ENCODE peak calls at places on chromosomes 7 and 10, in five cellular contexts. V is K562, N is IMR-90, K is HepG2, W is GM12878. S is an unnamed sample.

GRCh38 chr10:31816318-31816717 is 112.3 kb downstream of the ARHGAP12 start:
- DNase-seq in V (no peak), N (peak), K (peak), W (no peak), S (no peak)

GRCh38 chr10:35335133-35335532 is 1.2 kb upstream of the CCNY start:
- DNase-seq in V (no peak), N (peak), K (peak), W (no peak), S (no peak)

GRCh38 chr7:92988051-92988450 is 129.7 kb downstream of the SAMD9 start:
- DNase-seq in V (peak), N (peak), K (peak), W (no peak), S (peak)

GRCh38 chr7:99451936-99452335 is 13.2 kb downstream of the CPSF4 start:
- DNase-seq in V (no peak), N (no peak), K (no peak), W (no peak), S (peak)

GRCh38 chr7:154744226-154744860 is 258.6 kb downstream of the PAXIP1 start:
- DNase-seq in V (peak), N (no peak), K (no peak), W (no peak), S (peak)

GRCh38 chr7:78080811-78081210 is 282.2 kb downstream of the PHTF2 start:
- DNase-seq in V (no peak), N (peak), K (no peak), W (no peak), S (no peak)

GRCh38 chr7:74104702-74105101 is 21.1 kb downstream of the LIMK1 start:
- DNase-seq in V (no peak), N (peak), K (no peak), W (no peak), S (no peak)

GRCh38 chr7:47317537-47317936 is 264.4 kb downstream of the TNS3 start:
- DNase-seq in V (no peak), N (no peak), K (no peak), W (no peak), S (no peak)

GRCh38 chr10:43258922-43259247 is 8.0 kb downstream of the RASGEF1A start:
- DNase-seq in V (no peak), N (no peak), K (no peak), W (no peak), S (no peak)

GRCh38 chr10:130820880-130821482 is 490.5 kb downstream of the TCERG1L start:
- DNase-seq in V (no peak), N (no peak), K (no peak), W (no peak), S (peak)

GRCh38 chr10:46092523-46093195 is 46.6 kb upstream of the MSMB start:
- DNase-seq in V (no peak), N (no peak), K (no peak), W (no peak), S (no peak)
- TF ChIP-seq RFX5 in V (no peak), N (no peak), K (no peak), W (no peak), S (no peak)

GRCh38 chr7:112201839-112202238 is 4.4 kb downstream of the DOCK4 start:
- DNase-seq in V (no peak), N (no peak), K (no peak), W (no peak), S (no peak)

GRCh38 chr7:112201421-112201820 is 4.8 kb downstream of the DOCK4 start:
- DNase-seq in V (no peak), N (peak), K (no peak), W (no peak), S (no peak)

GRCh38 chr7:112204776-112205347 is 1.3 kb downstream of the DOCK4 start:
- DNase-seq in V (peak), N (no peak), K (no peak), W (no peak), S (no peak)

GRCh38 chr7:112204072-112204775 is 2.0 kb downstream of the DOCK4 start:
- DNase-seq in V (no peak), N (no peak), K (no peak), W (no peak), S (peak)

GRCh38 chr7:112202819-112203218 is 3.4 kb downstream of the DOCK4 start:
- DNase-seq in V (peak), N (no peak), K (peak), W (no peak), S (peak)
- TF ChIP-seq MXI1 in V (no peak), N (no peak), K (no peak), W (no peak), S (no peak)

GRCh38 chr10:102241444-102242117 is at the start of gene PITX3:
- DNase-seq in V (peak), N (peak), K (peak), W (no peak), S (peak)
- TF ChIP-seq RFX5 in V (no peak), N (no peak), K (no peak), W (no peak), S (no peak)

GRCh38 chr10:121615401-121615800 is 17.2 kb upstream of the FGFR2 start:
- DNase-seq in V (no peak), N (no peak), K (no peak), W (no peak), S (no peak)

GRCh38 chr10:121614746-121615145 is 16.5 kb upstream of the FGFR2 start:
- DNase-seq in V (no peak), N (no peak), K (no peak), W (no peak), S (no peak)

GRCh38 chr10:121615862-121616261 is 17.6 kb upstream of the FGFR2 start:
- DNase-seq in V (no peak), N (no peak), K (no peak), W (no peak), S (no peak)

GRCh38 chr10:121617176-121617575 is 18.9 kb upstream of the FGFR2 start:
- DNase-seq in V (no peak), N (no peak), K (no peak), W (no peak), S (no peak)

GRCh38 chr10:121616291-121616690 is 18.0 kb upstream of the FGFR2 start:
- DNase-seq in V (no peak), N (no peak), K (no peak), W (no peak), S (no peak)
- TF ChIP-seq MXI1 in V (no peak), N (no peak), K (no peak), W (no peak), S (no peak)

GRCh38 chr10:124974131-124974530 is 32.2 kb downstream of the ZRANB1 start:
- DNase-seq in V (no peak), N (no peak), K (no peak), W (no peak), S (no peak)
- TF ChIP-seq RFX5 in V (no peak), N (no peak), K (no peak), W (no peak), S (no peak)

S was measured in SK-N-SH.